ENCODE peak calls at places on chromosomes 7 and 10, in six cellular contexts. N, B, V, Z, G and H are unnamed samples.

GRCh38 chr7:128924706-128925588 is 12.8 kb upstream of the IRF5 start:
- DNase-seq in G (no peak), B (no peak), N (no peak), Z (no peak), V (no peak), H (no peak)

GRCh38 chr7:152522551-152522950 is 86.7 kb upstream of the KMT2C start:
- DNase-seq in G (no peak), Z (no peak), V (peak; percentile 7), N (peak; percentile 39), B (peak; percentile 60), H (peak; percentile 52)

GRCh38 chr7:1961776-1962276 is 270.9 kb downstream of the MAD1L1 start:
- DNase-seq in B (no peak), G (no peak), N (no peak), Z (peak; percentile 98), V (no peak), H (no peak)

GRCh38 chr7:23473848-23474097 is 3.5 kb upstream of the IGF2BP3 start:
- DNase-seq in V (no peak), G (no peak), N (no peak), B (no peak), Z (peak; percentile 58), H (no peak)

GRCh38 chr10:23016636-23017035 is 78.7 kb upstream of the MSRB2 start:
- DNase-seq in N (no peak), B (no peak), G (no peak), V (no peak), Z (no peak), H (no peak)

GRCh38 chr7:24384362-24385030 is 100.5 kb downstream of the NPY start:
- DNase-seq in Z (no peak), V (no peak), B (no peak), G (no peak), N (no peak), H (no peak)

GRCh38 chr7:155959894-155960293 is 147.6 kb upstream of the SHH start:
- DNase-seq in V (no peak), B (peak; percentile 63), Z (no peak), G (no peak), N (peak; percentile 76), H (peak; percentile 31)

GRCh38 chr10:114308470-114309110 is 69.5 kb downstream of the VWA2 start:
- DNase-seq in N (no peak), B (no peak), G (no peak), V (no peak), Z (no peak), H (no peak)

GRCh38 chr10:57222603-57223002 is 861.5 kb upstream of the ZWINT start:
- DNase-seq in V (no peak), B (no peak), G (no peak), N (no peak), Z (no peak), H (no peak)

GRCh38 chr10:92849234-92849525 is 860 bp downstream of the EXOC6 start:
- DNase-seq in N (no peak), B (no peak), Z (peak; percentile 41), G (no peak), V (no peak), H (no peak)

GRCh38 chr7:29607259-29607658 is 43.6 kb downstream of the PRR15 start:
- DNase-seq in Z (peak; percentile 36), G (no peak), N (no peak), V (no peak), B (no peak), H (no peak)

GRCh38 chr7:151491859-151492258 is 27.8 kb downstream of the RHEB start:
- DNase-seq in G (no peak), N (no peak), V (peak; percentile 79), Z (peak; percentile 92), B (no peak), H (no peak)

GRCh38 chr10:133393401-133394063 is 425 bp upstream of the MTG1 start:
- DNase-seq in B (no peak), V (no peak), G (no peak), N (no peak), Z (no peak), H (no peak)

GRCh38 chr10:125629758-125630376 is 53.1 kb downstream of the TEX36 start:
- DNase-seq in N (peak; percentile 25), B (peak; percentile 43), Z (peak; percentile 67), G (no peak), V (peak; percentile 26), H (no peak)

GRCh38 chr10:23204773-23205172 is 12.7 kb downstream of the PTF1A start:
- DNase-seq in N (no peak), G (no peak), B (no peak), Z (no peak), V (no peak), H (no peak)

GRCh38 chr7:31110331-31111108 is 58.4 kb downstream of the ADCYAP1R1 start:
- DNase-seq in N (no peak), Z (no peak), G (no peak), V (no peak), B (no peak), H (no peak)

GRCh38 chr10:55400075-55400474 is 599.0 kb upstream of the PCDH15 start:
- DNase-seq in G (no peak), N (no peak), Z (no peak), B (no peak), V (no peak), H (no peak)

GRCh38 chr7:74101061-74101681 is 17.6 kb downstream of the LIMK1 start:
- DNase-seq in Z (no peak), N (no peak), B (no peak), G (no peak), V (peak; percentile 27), H (no peak)

GRCh38 chr7:93719546-93719945 is 145.0 kb upstream of the CALCR start:
- DNase-seq in V (no peak), B (no peak), G (no peak), Z (peak; percentile 56), N (no peak), H (no peak)

GRCh38 chr7:33903770-33904679 is 1.3 kb upstream of the BMPER start:
- DNase-seq in Z (peak; percentile 87), G (no peak), V (peak; percentile 48), N (no peak), B (peak; percentile 32), H (no peak)

GRCh38 chr10:59323036-59323459 is 39.3 kb downstream of the FAM13C start:
- DNase-seq in B (no peak), V (peak; percentile 5), G (no peak), Z (no peak), N (peak; percentile 64), H (peak; percentile 65)

GRCh38 chr7:106626376-106627293 is 34.3 kb downstream of the CCDC71L start:
- DNase-seq in V (no peak), G (no peak), N (no peak), B (peak; percentile 47), Z (no peak), H (no peak)

GRCh38 chr7:39379416-39379815 is 186.8 kb upstream of the YAE1 start:
- DNase-seq in V (no peak), B (no peak), N (no peak), Z (no peak), G (no peak), H (no peak)

GRCh38 chr7:155553871-155554270 is 7.5 kb upstream of the CNPY1 start:
- DNase-seq in N (no peak), Z (no peak), G (no peak), V (no peak), B (no peak), H (no peak)

GRCh38 chr7:42238709-42239395 is 1.8 kb upstream of the GLI3 start:
- DNase-seq in B (no peak), V (peak; percentile 49), Z (peak; percentile 94), G (no peak), N (no peak), H (no peak)

GRCh38 chr10:3623746-3624145 is 161.3 kb downstream of the KLF6 start:
- DNase-seq in V (peak; percentile 89), G (no peak), N (no peak), Z (peak; percentile 83), B (no peak), H (no peak)

GRCh38 chr7:39847227-39847626 is 102.8 kb upstream of the CDK13 start:
- DNase-seq in Z (no peak), G (no peak), B (no peak), N (no peak), V (peak; percentile 3), H (no peak)